ENCODE peak calls at places on chromosomes 2 and 18, in ten cellular contexts. G is SK-N-SH, O is SJSA1, M is H9, Y is cardiac muscle cell, L is A549, H is Panc1, A is pancreas, J is left lung, R is spleen. Q is an unnamed sample.

GRCh38 chr2:217941886-217942728 is 60.7 kb downstream of the TNS1 start:
- DNase-seq in G (no peak), O (no peak), M (no peak), Y (no peak), L (no peak), H (no peak), A (peak; percentile 36), J (peak; percentile 70), R (peak; percentile 72), Q (no peak)

GRCh38 chr2:104787298-104788065 is 66.4 kb upstream of the POU3F3 start:
- DNase-seq in G (no peak), O (no peak), M (no peak), Y (no peak), L (no peak), H (no peak), A (no peak), J (no peak), R (no peak), Q (no peak)

GRCh38 chr2:45380131-45380836 is 230.8 kb downstream of the SRBD1 start:
- DNase-seq in G (no peak), O (peak; percentile 3), M (no peak), Y (no peak), L (peak; percentile 35), H (peak; percentile 12), A (no peak), J (no peak), R (no peak), Q (no peak)

GRCh38 chr2:1974391-1974790 is 230.1 kb upstream of the PXDN start:
- DNase-seq in G (no peak), O (peak; percentile 47), M (no peak), Y (peak; percentile 58), L (no peak), H (peak; percentile 42), A (no peak), J (no peak), R (no peak), Q (no peak)

GRCh38 chr2:236397681-236398080 is 133.5 kb upstream of the ASB18 start:
- DNase-seq in G (no peak), O (no peak), M (no peak), Y (no peak), L (no peak), H (no peak), A (no peak), J (no peak), R (no peak), Q (no peak)

GRCh38 chr2:202237787-202238233 is 587 bp downstream of the SUMO1 start:
- DNase-seq in G (peak; percentile 61), O (peak; percentile 51), M (peak; percentile 45), Y (peak; percentile 57), L (peak; percentile 40), H (no peak), A (no peak), J (peak; percentile 38), R (no peak), Q (peak; percentile 42)

GRCh38 chr2:179936654-179937053 is 70.4 kb downstream of the CWC22 start:
- DNase-seq in G (peak; percentile 4), O (no peak), M (peak; percentile 56), Y (peak; percentile 14), L (no peak), H (no peak), A (no peak), J (no peak), R (no peak), Q (no peak)

GRCh38 chr2:218865999-218866398 is 6.4 kb downstream of the WNT6 start:
- DNase-seq in G (no peak), O (no peak), M (no peak), Y (no peak), L (no peak), H (no peak), A (no peak), J (no peak), R (peak; percentile 48), Q (no peak)

GRCh38 chr18:22538463-22538862 is 120.7 kb upstream of the CTAGE1 start:
- DNase-seq in G (no peak), O (no peak), M (no peak), Y (no peak), L (no peak), H (no peak), A (no peak), J (no peak), R (no peak), Q (no peak)

GRCh38 chr2:75605770-75606535 is 40.6 kb upstream of the MRPL19 start:
- DNase-seq in G (no peak), O (peak; percentile 98), M (no peak), Y (peak; percentile 96), L (peak; percentile 44), H (no peak), A (no peak), J (peak; percentile 58), R (no peak), Q (no peak)

GRCh38 chr2:27884546-27884945 is 5.6 kb downstream of the RBKS start:
- DNase-seq in G (no peak), O (no peak), M (no peak), Y (no peak), L (no peak), H (no peak), A (no peak), J (no peak), R (no peak), Q (no peak)

GRCh38 chr2:149613712-149614111 is 26.1 kb upstream of the MMADHC start:
- DNase-seq in G (no peak), O (peak; percentile 31), M (no peak), Y (no peak), L (no peak), H (no peak), A (no peak), J (no peak), R (no peak), Q (no peak)

GRCh38 chr2:47189635-47190034 is 34.5 kb upstream of the STPG4 start:
- DNase-seq in G (no peak), O (peak; percentile 90), M (no peak), Y (peak; percentile 82), L (no peak), H (no peak), A (no peak), J (no peak), R (no peak), Q (no peak)

GRCh38 chr2:197045115-197045514 is 118.6 kb upstream of the PGAP1 start:
- DNase-seq in G (no peak), O (no peak), M (no peak), Y (no peak), L (no peak), H (no peak), A (no peak), J (no peak), R (no peak), Q (no peak)
- H3K27ac ChIP-seq in G (no peak overlapping the region), O (no peak overlapping the region), M (no peak overlapping the region), Y (no peak overlapping the region), L (no peak overlapping the region), H (no peak overlapping the region), A (no peak overlapping the region), J (no peak overlapping the region), R (no peak overlapping the region), Q (no peak overlapping the region)

GRCh38 chr18:70683263-70683662 is 394.4 kb downstream of the SOCS6 start:
- DNase-seq in G (no peak), O (no peak), M (no peak), Y (no peak), L (no peak), H (no peak), A (no peak), J (no peak), R (no peak), Q (no peak)
- H3K27ac ChIP-seq in G (no peak overlapping the region), O (no peak overlapping the region), M (no peak overlapping the region), Y (no peak overlapping the region), L (no peak overlapping the region), H (no peak overlapping the region), A (no peak overlapping the region), J (no peak overlapping the region), R (no peak overlapping the region), Q (no peak overlapping the region)

GRCh38 chr18:321839-322467 is 54.1 kb upstream of the THOC1 start:
- DNase-seq in G (no peak), O (no peak), M (no peak), Y (peak; percentile 14), L (no peak), H (no peak), A (no peak), J (no peak), R (no peak), Q (no peak)
- H3K27ac ChIP-seq in G (no peak overlapping the region), O (no peak overlapping the region), M (no peak overlapping the region), Y (peak overlapping the region; percentile 10), L (no peak overlapping the region), H (no peak overlapping the region), A (no peak overlapping the region), J (no peak overlapping the region), R (no peak overlapping the region), Q (peak overlapping the region; percentile 26)

GRCh38 chr2:136117909-136118818 is at the start of gene CXCR4:
- DNase-seq in G (peak; percentile 97), O (peak; percentile 24), M (peak; percentile 91), Y (peak; percentile 40), L (peak; percentile 49), H (no peak), A (peak; percentile 36), J (peak; percentile 86), R (peak; percentile 98), Q (peak; percentile 59)
- H3K27ac ChIP-seq in G (no peak within 1 kb of the TSS), O (no peak within 1 kb of the TSS), M (no peak within 1 kb of the TSS), Y (no peak within 1 kb of the TSS), L (no peak within 1 kb of the TSS), H (no peak within 1 kb of the TSS), A (peak within 1 kb of the TSS; percentile 68), J (peak within 1 kb of the TSS; percentile 83), R (peak within 1 kb of the TSS; percentile 91), Q (peak within 1 kb of the TSS; percentile 53)

DNA sequence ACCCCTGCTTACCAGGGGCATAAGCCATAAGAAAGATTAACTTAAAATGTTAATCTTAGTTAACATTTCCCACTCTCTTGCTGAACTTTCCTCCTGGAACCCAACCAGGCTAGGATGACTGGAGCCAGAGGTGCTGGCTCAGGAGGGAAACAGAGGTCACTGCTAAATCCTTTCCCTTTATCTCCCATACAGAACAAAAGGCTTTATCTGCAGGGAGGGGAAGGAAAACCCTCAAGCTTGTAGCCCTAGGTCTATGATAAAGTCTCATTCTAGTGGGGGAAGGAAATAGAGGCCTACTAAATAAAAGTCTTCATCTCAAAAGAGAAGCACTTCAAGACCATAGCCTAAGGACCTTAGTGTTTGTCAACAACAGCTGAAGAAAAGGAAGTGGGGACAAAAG is 18.6 kb downstream of the HIBCH start:
- DNase-seq in G (no peak), O (no peak), M (no peak), Y (no peak), L (no peak), H (no peak), A (no peak), J (no peak), R (no peak), Q (no peak)
- H3K27ac ChIP-seq in G (no peak overlapping the region), O (no peak overlapping the region), M (no peak overlapping the region), Y (no peak overlapping the region), L (no peak overlapping the region), H (no peak overlapping the region), A (no peak overlapping the region), J (no peak overlapping the region), R (no peak overlapping the region), Q (no peak overlapping the region)

Q was measured in substantia nigra.